ENCODE peak calls at places on chromosomes 5 and 9, in five cellular contexts. P, S, Y, T and Z are unnamed samples.

GRCh38 chr5:102749416-102750021 is 5.6 kb upstream of the PAM start:
- DNase-seq in P (no peak), S (no peak), Y (no peak), T (no peak), Z (no peak)

GRCh38 chr5:160432188-160432587 is 10.5 kb downstream of the PTTG1 start:
- DNase-seq in P (no peak), S (no peak), Y (no peak), T (no peak), Z (no peak)

GRCh38 chr9:34450644-34451043 is 7.7 kb downstream of the FAM219A start:
- DNase-seq in P (no peak), S (no peak), Y (no peak), T (no peak), Z (no peak)

GRCh38 chr5:42767491-42768105 is 11.0 kb downstream of the CCDC152 start:
- DNase-seq in P (no peak), S (no peak), Y (no peak), T (no peak), Z (no peak)

GRCh38 chr5:172223901-172224873 is 30.2 kb downstream of the EFCAB9 start:
- DNase-seq in P (no peak), S (no peak), Y (no peak), T (no peak), Z (no peak)

GRCh38 chr5:103808464-103809106 is 246.0 kb upstream of the NUDT12 start:
- DNase-seq in P (peak; percentile 11), S (peak; percentile 51), Y (peak; percentile 45), T (peak; percentile 40), Z (peak; percentile 30)

GRCh38 chr5:44252545-44252944 is 136.7 kb downstream of the FGF10 start:
- DNase-seq in P (no peak), S (no peak), Y (no peak), T (no peak), Z (no peak)

GRCh38 chr9:119289740-119290139 is 79.5 kb downstream of the BRINP1 start:
- DNase-seq in P (peak; percentile 35), S (peak; percentile 71), Y (peak; percentile 58), T (peak; percentile 9), Z (peak; percentile 56)

GRCh38 chr9:36903541-36904435 is 130.3 kb downstream of the PAX5 start:
- DNase-seq in P (no peak), S (peak; percentile 38), Y (peak; percentile 74), T (no peak), Z (no peak)

GRCh38 chr5:9545959-9546851 is at the start of gene SEMA5A:
- DNase-seq in P (peak; percentile 86), S (peak; percentile 81), Y (peak; percentile 39), T (no peak), Z (peak; percentile 48)

GRCh38 chr9:79671558-79671957 is 99.8 kb downstream of the TLE4 start:
- DNase-seq in P (no peak), S (no peak), Y (no peak), T (no peak), Z (no peak)

GRCh38 chr5:30838936-30839511 is 354.5 kb upstream of the CDH6 start:
- DNase-seq in P (no peak), S (no peak), Y (no peak), T (no peak), Z (no peak)

GRCh38 chr9:126665696-126666035 is 51.9 kb downstream of the LMX1B start:
- DNase-seq in P (no peak), S (no peak), Y (no peak), T (no peak), Z (no peak)

GRCh38 chr9:79134654-79135053 is 437.1 kb upstream of the TLE4 start:
- DNase-seq in P (no peak), S (no peak), Y (no peak), T (no peak), Z (peak; percentile 12)

GRCh38 chr5:140635291-140636257 is 2.6 kb upstream of the CD14 start:
- DNase-seq in P (no peak), S (no peak), Y (no peak), T (no peak), Z (no peak)

GRCh38 chr5:140641716-140642115 is 2.5 kb downstream of the TMCO6 start:
- DNase-seq in P (no peak), S (no peak), Y (no peak), T (no peak), Z (no peak)

GRCh38 chr5:140637722-140638473 is 1.4 kb upstream of the TMCO6 start:
- DNase-seq in P (no peak), S (no peak), Y (no peak), T (no peak), Z (no peak)

GRCh38 chr5:140642718-140643117 is 3.5 kb downstream of the TMCO6 start:
- DNase-seq in P (no peak), S (no peak), Y (peak; percentile 66), T (no peak), Z (no peak)

DNA sequence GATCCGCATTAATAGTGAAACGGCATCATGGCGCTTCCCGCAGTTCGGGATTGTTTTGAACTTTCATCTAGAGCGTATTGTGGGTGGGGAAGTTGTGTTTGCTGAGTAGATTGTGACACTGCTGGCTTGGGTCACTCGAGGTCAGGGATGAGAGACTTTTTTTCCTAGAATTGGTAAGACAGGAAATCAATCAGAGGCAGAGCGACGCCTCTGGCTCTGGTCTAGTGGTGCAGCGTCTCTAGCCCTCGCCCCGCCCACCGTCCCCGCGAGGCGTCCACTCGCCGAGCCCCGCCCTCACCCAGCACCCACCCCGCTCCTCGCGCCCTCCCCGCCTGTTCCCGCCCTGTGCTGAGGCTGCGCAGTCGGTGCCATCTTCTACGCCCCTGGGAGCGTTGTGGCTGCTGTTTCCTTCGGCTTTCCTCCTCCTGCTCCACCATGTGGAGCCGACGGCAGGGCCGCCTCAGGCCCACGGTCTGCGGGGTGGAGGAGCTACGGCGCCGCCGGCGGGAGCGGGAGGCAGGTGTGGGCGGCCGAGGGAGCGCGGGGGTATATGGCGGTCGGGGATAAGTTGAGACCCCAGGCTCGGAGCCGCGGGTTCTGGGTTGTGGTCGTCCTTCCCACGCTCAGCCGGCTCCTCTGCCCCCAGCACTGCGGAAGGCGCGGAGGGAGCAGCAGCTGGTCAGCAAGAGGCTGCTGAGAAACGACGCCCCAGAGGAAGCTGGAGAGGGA is at the start of gene TMCO6:
- DNase-seq in P (peak; percentile 99), S (peak; percentile 98), Y (peak; percentile 99), T (peak; percentile 96), Z (peak; percentile 65)
- TF ChIP-seq POLR2A in P (peak; percentile 75), S (peak; percentile 42), Y (peak; percentile 80), T (peak; percentile 94), Z (peak; percentile 75)

GRCh38 chr9:127937383-127938297 is at the start of gene DPM2:
- DNase-seq in P (peak; percentile 88), S (peak; percentile 77), Y (peak; percentile 85), T (peak; percentile 93), Z (peak; percentile 99)
- TF ChIP-seq POLR2A in P (peak; percentile 72), S (peak; percentile 37), Y (peak; percentile 24), T (peak; percentile 44), Z (peak; percentile 78)

DNA sequence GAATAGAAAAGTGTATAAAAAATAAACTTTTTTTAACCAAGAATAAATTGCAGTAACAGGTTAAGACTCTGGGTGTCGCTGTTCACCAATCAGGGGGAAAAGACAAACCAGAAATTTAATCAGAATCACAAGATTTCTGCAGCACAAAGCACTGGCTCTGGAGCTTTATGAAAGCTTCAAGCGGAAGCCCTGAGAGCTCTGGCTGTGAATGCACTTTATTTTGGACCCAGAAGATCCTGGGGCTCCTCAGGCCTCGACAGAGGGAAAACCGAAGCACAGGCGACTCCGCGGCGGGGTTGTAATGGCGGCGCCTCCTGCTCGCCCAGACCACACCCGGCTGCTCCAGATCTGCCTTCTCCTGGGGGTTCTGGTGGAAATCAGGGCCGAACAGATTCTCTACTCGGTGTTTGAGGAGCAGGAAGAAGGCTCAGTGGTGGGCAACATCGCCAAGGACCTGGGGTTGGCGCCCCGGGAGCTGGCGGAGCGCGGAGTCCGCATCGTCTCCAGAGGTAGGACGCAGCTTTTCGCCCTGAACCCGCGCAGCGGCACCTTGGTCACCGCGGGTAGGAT is at the start of gene PCDHGA4:
- DNase-seq in P (no peak), S (no peak), Y (no peak), T (no peak), Z (peak; percentile 24)
- TF ChIP-seq POLR2A in P (no peak), S (no peak), Y (no peak), T (no peak), Z (no peak)

GRCh38 chr9:85713897-85714296 is 27.9 kb downstream of the AGTPBP1 start:
- DNase-seq in P (no peak), S (no peak), Y (no peak), T (no peak), Z (no peak)
- TF ChIP-seq POLR2A in P (no peak), S (no peak), Y (no peak), T (no peak), Z (no peak)

GRCh38 chr9:83965350-83966208 is 14.4 kb downstream of the HNRNPK start:
- DNase-seq in P (no peak), S (no peak), Y (no peak), T (no peak), Z (no peak)
- TF ChIP-seq POLR2A in P (peak; percentile 10), S (no peak), Y (no peak), T (no peak), Z (no peak)

DNA sequence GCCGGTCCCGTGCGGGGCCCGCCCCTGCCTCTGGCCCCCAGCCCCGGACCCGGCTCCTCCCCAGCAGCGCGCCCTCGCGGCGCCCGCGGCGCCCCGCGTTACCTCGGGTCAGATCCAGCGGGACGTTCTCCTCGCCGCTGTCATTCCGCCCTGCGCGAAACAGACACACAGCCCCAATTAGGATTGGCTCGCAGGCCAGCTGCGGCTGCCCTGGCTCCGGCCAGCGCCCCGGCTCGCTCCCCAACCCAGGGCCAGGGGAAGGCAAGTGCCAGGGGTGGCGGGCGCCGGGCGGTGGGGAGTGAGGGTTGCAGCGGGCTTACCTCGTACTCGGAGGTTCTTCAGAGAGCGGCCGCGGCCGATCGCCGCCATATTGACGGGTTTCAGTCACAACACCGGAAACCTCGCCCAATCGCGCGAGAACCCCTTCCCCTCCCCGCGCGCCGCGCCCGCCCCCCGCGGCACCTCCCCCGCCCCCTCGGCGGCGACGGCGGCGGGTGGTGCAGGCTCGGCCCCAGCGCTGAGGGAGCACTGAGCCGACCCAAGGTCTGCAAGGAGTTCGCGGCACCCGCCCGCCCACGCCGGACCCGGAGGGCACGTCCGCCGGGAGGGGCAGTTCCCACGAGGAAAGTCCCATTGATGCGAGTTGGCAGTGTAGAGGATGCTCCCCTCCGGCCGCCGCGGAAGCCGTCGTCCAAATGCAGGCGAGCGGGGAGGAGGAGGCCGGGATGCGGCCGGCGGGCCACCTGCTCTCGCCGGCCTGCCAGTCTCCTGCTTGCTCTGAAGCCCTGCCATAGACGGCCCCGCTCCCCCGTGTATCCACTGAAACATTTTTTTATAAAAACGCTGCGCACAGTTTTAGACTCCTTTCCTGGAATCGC is at the start of gene RICTOR:
- DNase-seq in P (peak; percentile 92), S (peak; percentile 89), Y (peak; percentile 89), T (peak; percentile 79), Z (peak; percentile 80)
- TF ChIP-seq POLR2A in P (peak; percentile 65), S (peak; percentile 48), Y (peak; percentile 68), T (peak; percentile 87), Z (peak; percentile 89)

GRCh38 chr5:141041427-141041785 is 9.8 kb upstream of the PCDHB1 start:
- DNase-seq in P (no peak), S (no peak), Y (no peak), T (no peak), Z (no peak)

GRCh38 chr5:141040093-141040762 is 10.9 kb upstream of the PCDHB1 start:
- DNase-seq in P (no peak), S (peak; percentile 69), Y (peak; percentile 13), T (peak; percentile 76), Z (peak; percentile 12)

GRCh38 chr5:141039517-141039916 is 11.7 kb upstream of the PCDHB1 start:
- DNase-seq in P (no peak), S (peak; percentile 3), Y (no peak), T (no peak), Z (no peak)

GRCh38 chr5:141039061-141039460 is 12.1 kb upstream of the PCDHB1 start:
- DNase-seq in P (no peak), S (no peak), Y (no peak), T (no peak), Z (no peak)

GRCh38 chr5:141040763-141041426 is 10.3 kb upstream of the PCDHB1 start:
- DNase-seq in P (peak; percentile 80), S (peak; percentile 98), Y (peak; percentile 89), T (peak; percentile 89), Z (peak; percentile 62)
- TF ChIP-seq POLR2A in P (peak; percentile 15), S (peak; percentile 87), Y (peak; percentile 38), T (peak; percentile 55), Z (peak; percentile 61)